ENCODE peak calls at places on chromosomes 16 and 17, in six cellular contexts. F is mucosa of descending colon; E is effector memory CD4-positive, alpha-beta T cell; N is left ventricle myocardium inferior; K is CD8-positive, alpha-beta memory T cell; T is neural progenitor cell. P is an unnamed sample. For H3K4me1, the result is how much of the 10 kb centered on the place peaks cover.

GRCh38 chr16:64152010-64152767 is 969.7 kb downstream of the CDH11 start:
- DNase-seq in F (no peak), E (no peak), N (no peak), K (no peak), T (no peak), P (no peak)

GRCh38 chr17:40566027-40566426 is 755 bp upstream of the CCR7 start:
- DNase-seq in F (no peak), E (no peak), N (no peak), K (no peak), T (no peak), P (no peak)

GRCh38 chr17:32276217-32276616 is 10.6 kb downstream of the RHBDL3 start:
- DNase-seq in F (no peak), E (no peak), N (no peak), K (no peak), T (no peak), P (no peak)

GRCh38 chr17:40178021-40178601 is 841 bp downstream of the RAPGEFL1 start:
- DNase-seq in F (peak), E (no peak), N (no peak), K (no peak), T (peak), P (no peak)

GRCh38 chr17:31394544-31394943 is 3.1 kb downstream of the RAB11FIP4 start:
- DNase-seq in F (peak), E (no peak), N (peak), K (no peak), T (peak), P (no peak)

GRCh38 chr17:51365090-51365489 is 104.7 kb downstream of the UTP18 start:
- DNase-seq in F (no peak), E (no peak), N (no peak), K (no peak), T (no peak), P (no peak)

GRCh38 chr16:21628196-21628726 is 24.1 kb downstream of the IGSF6 start:
- DNase-seq in F (no peak), E (no peak), N (no peak), K (no peak), T (no peak), P (no peak)

GRCh38 chr16:89286096-89286495 is 68.6 kb downstream of the ZNF778 start:
- DNase-seq in F (no peak), E (no peak), N (no peak), K (no peak), T (no peak), P (no peak)

GRCh38 chr17:50872710-50873424 is 6.7 kb upstream of the TOB1 start:
- DNase-seq in F (no peak), E (peak), N (no peak), K (peak), T (no peak), P (peak)

GRCh38 chr17:4965311-4965986 is 2.2 kb downstream of the SPAG7 start:
- DNase-seq in F (no peak), E (no peak), N (no peak), K (no peak), T (no peak), P (no peak)

GRCh38 chr16:56871172-56871593 is 6.2 kb downstream of the SLC12A3 start:
- DNase-seq in F (peak), E (no peak), N (no peak), K (no peak), T (no peak), P (no peak)

GRCh38 chr16:11090947-11091785 is 146.8 kb downstream of the CLEC16A start:
- DNase-seq in F (no peak), E (no peak), N (no peak), K (no peak), T (no peak), P (no peak)

GRCh38 chr16:51526622-51527021 is 375.6 kb upstream of the SALL1 start:
- DNase-seq in F (no peak), E (no peak), N (no peak), K (no peak), T (no peak), P (no peak)

GRCh38 chr16:3044708-3045107 is 1.7 kb upstream of the MMP25 start:
- DNase-seq in F (no peak), E (no peak), N (no peak), K (no peak), T (no peak), P (no peak)

GRCh38 chr16:2483160-2483559 is 8.2 kb downstream of the TBC1D24 start:
- DNase-seq in F (no peak), E (no peak), N (no peak), K (no peak), T (no peak), P (no peak)

GRCh38 chr16:83969771-83970429 is 1.9 kb downstream of the NECAB2 start:
- DNase-seq in F (no peak), E (no peak), N (peak), K (no peak), T (peak), P (no peak)

GRCh38 chr17:37607637-37608368 is 1.4 kb downstream of the SYNRG start:
- DNase-seq in F (peak), E (no peak), N (no peak), K (peak), T (peak), P (no peak)

GRCh38 chr17:47099451-47099986 is 89.6 kb downstream of the CDC27 start:
- DNase-seq in F (no peak), E (no peak), N (no peak), K (no peak), T (no peak), P (no peak)

GRCh38 chr17:31416503-31416923 is 25.0 kb downstream of the RAB11FIP4 start:
- DNase-seq in F (no peak), E (no peak), N (peak), K (no peak), T (peak), P (no peak)

GRCh38 chr16:15494231-15494630 is 59.8 kb downstream of the BMERB1 start:
- DNase-seq in F (no peak), E (no peak), N (no peak), K (no peak), T (no peak), P (no peak)

GRCh38 chr17:45103269-45103795 is 29.0 kb downstream of the PLCD3 start:
- DNase-seq in F (no peak), E (no peak), N (peak), K (no peak), T (no peak), P (no peak)

GRCh38 chr17:8606415-8606814 is 24.1 kb downstream of the MYH10 start:
- DNase-seq in F (no peak), E (no peak), N (no peak), K (no peak), T (no peak), P (no peak)

GRCh38 chr17:1010586-1010985 is 13.7 kb downstream of the TIMM22 start:
- DNase-seq in F (no peak), E (no peak), N (no peak), K (no peak), T (no peak), P (no peak)

GRCh38 chr16:11684231-11685025 is 16.2 kb downstream of the SNN start:
- DNase-seq in F (no peak), E (no peak), N (no peak), K (no peak), T (no peak), P (peak)

GRCh38 chr16:53984936-53985335 is 281.0 kb downstream of the FTO start:
- DNase-seq in F (no peak), E (no peak), N (no peak), K (no peak), T (no peak), P (no peak)

GRCh38 chr17:38326996-38327792 is 16.6 kb downstream of the GPR179 start:
- DNase-seq in F (no peak), E (no peak), N (peak), K (no peak), T (no peak), P (no peak)

GRCh38 chr16:13553453-13553985 is 366.4 kb upstream of the ERCC4 start:
- DNase-seq in F (no peak), E (no peak), N (no peak), K (no peak), T (no peak), P (no peak)

GRCh38 chr17:65169691-65170090 is 32.5 kb downstream of the RGS9 start:
- DNase-seq in F (no peak), E (no peak), N (no peak), K (no peak), T (no peak), P (no peak)

GRCh38 chr16:23227529-23227928 is 45.0 kb downstream of the SCNN1G start:
- DNase-seq in F (no peak), E (no peak), N (no peak), K (no peak), T (no peak), P (no peak)

GRCh38 chr17:82874011-82874835 is 34.4 kb upstream of the ZNF750 start:
- DNase-seq in F (peak), E (no peak), N (no peak), K (no peak), T (no peak), P (peak)

GRCh38 chr16:85637061-85637807 is 24.1 kb downstream of the GSE1 start:
- DNase-seq in F (no peak), E (no peak), N (no peak), K (no peak), T (no peak), P (no peak)
- H3K4me1 ChIP-seq in F (under half), E (under half), N (half or more), K (under half), T (under half), P (half or more)

DNA sequence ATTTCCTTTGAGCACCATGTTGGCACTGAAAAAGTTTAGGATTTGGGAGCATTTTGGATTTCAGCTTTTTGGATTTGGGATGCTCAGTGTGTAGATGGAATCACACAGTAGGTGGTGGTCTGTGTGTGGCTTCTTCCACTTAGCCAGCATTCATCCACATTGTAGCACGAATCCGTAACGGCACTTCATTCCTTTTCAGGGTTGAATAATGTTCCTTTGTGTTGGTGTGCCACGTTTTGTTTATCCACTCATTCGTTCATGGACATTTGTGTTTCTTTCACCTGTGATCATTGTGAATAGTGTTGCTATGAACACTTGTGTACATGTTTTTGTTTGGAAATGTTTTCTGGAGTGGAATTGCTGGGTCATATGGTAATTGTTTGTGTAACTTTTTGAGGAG is 85.1 kb downstream of the RAP1GAP2 start:
- DNase-seq in F (no peak), E (no peak), N (no peak), K (no peak), T (no peak), P (no peak)
- H3K4me3 ChIP-seq in F (no peak), E (no peak), N (no peak), K (no peak), T (no peak), P (no peak)

GRCh38 chr17:62860962-62861873 is 53.1 kb upstream of the MARCHF10 start:
- DNase-seq in F (no peak), E (no peak), N (no peak), K (no peak), T (no peak), P (no peak)

GRCh38 chr17:62857526-62857925 is 49.4 kb upstream of the MARCHF10 start:
- DNase-seq in F (no peak), E (no peak), N (no peak), K (no peak), T (no peak), P (no peak)

GRCh38 chr17:62865586-62865985 is 57.5 kb upstream of the MARCHF10 start:
- DNase-seq in F (no peak), E (no peak), N (no peak), K (no peak), T (no peak), P (no peak)

GRCh38 chr17:62859146-62859545 is 51.0 kb upstream of the MARCHF10 start:
- DNase-seq in F (no peak), E (no peak), N (no peak), K (no peak), T (no peak), P (no peak)

DNA sequence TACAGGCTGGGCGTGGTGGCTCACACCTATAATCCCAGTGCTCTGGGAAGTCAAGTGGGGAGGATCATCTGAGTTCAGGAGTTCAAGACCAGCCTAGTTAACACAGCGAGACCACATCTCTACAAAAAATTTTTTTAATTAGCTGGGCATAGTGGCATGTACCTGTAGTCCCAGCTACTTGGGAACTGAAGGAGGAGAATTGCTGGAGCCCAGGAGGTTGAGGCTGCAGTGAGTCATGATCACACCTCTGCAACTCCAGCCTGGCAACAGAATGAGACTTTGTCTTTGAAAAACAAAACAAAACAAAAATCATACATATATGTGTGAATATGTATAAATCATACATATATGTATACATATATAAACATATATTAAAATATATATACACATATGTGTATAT is 54.1 kb upstream of the MARCHF10 start:
- DNase-seq in F (no peak), E (no peak), N (no peak), K (no peak), T (no peak), P (no peak)
- H3K4me1 ChIP-seq in F (under half), E (under half), N (under half), K (under half), T (under half), P (under half)

GRCh38 chr17:35773674-35774425 is 13.2 kb downstream of the C17orf50 start:
- DNase-seq in F (no peak), E (no peak), N (no peak), K (no peak), T (no peak), P (no peak)

GRCh38 chr17:35773129-35773528 is 12.4 kb downstream of the C17orf50 start:
- DNase-seq in F (no peak), E (no peak), N (no peak), K (no peak), T (no peak), P (no peak)

GRCh38 chr17:35774499-35774898 is 13.8 kb downstream of the C17orf50 start:
- DNase-seq in F (peak), E (no peak), N (no peak), K (no peak), T (no peak), P (peak)

GRCh38 chr17:35775039-35775438 is 14.4 kb downstream of the C17orf50 start:
- DNase-seq in F (no peak), E (no peak), N (no peak), K (no peak), T (no peak), P (no peak)

DNA sequence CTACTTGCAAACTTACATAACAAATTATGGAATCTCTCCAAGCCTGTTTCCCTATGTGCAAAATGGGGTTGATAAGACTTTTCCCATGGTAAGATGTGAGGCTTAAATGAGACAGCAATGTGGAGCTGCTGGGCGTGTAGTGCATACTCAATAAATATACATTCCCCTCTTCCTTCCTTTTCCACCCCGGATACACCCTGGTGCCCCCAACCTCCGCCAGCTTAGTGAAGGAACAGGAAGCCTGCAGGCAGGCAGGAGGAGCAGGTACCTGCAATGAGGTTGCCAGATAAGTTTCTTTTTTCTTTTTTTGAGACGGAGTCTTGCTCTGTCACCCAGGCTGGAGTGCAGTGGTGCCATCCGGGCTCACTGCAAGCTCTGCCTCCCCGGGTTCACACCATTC is 14.9 kb downstream of the C17orf50 start:
- DNase-seq in F (peak), E (no peak), N (no peak), K (no peak), T (no peak), P (no peak)
- H3K4me3 ChIP-seq in F (no peak), E (no peak), N (no peak), K (no peak), T (no peak), P (no peak)

GRCh38 chr17:3801792-3802191 is 804 bp upstream of the ITGAE start:
- DNase-seq in F (no peak), E (no peak), N (no peak), K (no peak), T (no peak), P (no peak)

GRCh38 chr17:3803308-3803640 is 2.3 kb upstream of the ITGAE start:
- DNase-seq in F (no peak), E (no peak), N (no peak), K (no peak), T (no peak), P (no peak)

GRCh38 chr17:3802461-3803307 is 1.7 kb upstream of the ITGAE start:
- DNase-seq in F (no peak), E (no peak), N (no peak), K (no peak), T (no peak), P (peak)

GRCh38 chr17:3805581-3805980 is 4.6 kb upstream of the ITGAE start:
- DNase-seq in F (no peak), E (no peak), N (no peak), K (no peak), T (no peak), P (no peak)

GRCh38 chr17:3804503-3804931 is 3.5 kb upstream of the ITGAE start:
- DNase-seq in F (no peak), E (no peak), N (no peak), K (no peak), T (no peak), P (no peak)
- H3K4me1 ChIP-seq in F (under half), E (under half), N (under half), K (under half), T (under half), P (under half)

DNA sequence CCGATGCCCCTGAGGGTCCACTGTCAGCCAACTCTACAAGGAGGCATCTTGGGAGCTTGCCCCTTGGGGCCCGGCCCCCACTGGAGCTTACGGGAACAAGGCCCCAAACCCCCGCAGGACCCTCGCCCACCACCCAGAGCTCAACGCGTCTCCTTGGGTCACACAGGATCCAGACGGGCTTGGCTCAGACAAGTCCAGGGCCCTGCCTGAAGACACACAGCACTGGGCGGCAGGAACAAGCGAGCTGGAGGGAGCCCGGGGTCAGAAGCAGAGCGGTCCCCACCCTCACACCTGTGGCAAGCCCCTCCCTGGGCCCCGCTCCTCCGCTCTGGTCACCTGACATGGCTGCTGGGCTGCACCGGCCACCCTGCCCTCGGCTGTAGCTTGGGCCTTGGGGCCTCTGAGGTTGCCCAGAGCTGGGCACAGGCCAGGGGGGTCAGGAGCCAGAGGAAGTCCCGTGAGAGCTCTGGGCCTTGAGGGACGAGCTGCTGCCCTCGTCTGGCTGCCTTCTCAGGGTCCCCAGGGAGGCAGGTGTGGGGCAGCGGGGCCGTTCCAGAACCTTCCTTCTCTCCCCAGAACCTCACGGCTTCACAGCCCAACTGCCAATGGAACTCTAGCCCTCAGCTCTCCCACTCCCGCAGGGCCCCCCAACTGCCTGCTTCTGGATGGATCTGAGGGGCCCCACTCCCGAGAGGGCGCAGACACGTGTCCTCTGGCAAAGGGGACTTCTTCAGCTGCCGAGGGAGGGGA is at the start of gene CCDC154:
- DNase-seq in F (no peak), E (no peak), N (no peak), K (no peak), T (no peak), P (no peak)
- H3K4me3 ChIP-seq in F (no peak), E (no peak), N (no peak), K (no peak), T (no peak), P (no peak)

GRCh38 chr17:58337600-58338453 is 9.2 kb upstream of the TSPOAP1 start:
- DNase-seq in F (peak), E (peak), N (peak), K (peak), T (peak), P (peak)
- H3K4me1 ChIP-seq in F (under half), E (half or more), N (under half), K (half or more), T (under half), P (under half)

P was measured in sigmoid colon.